ENCODE peak calls at places on chromosomes 16 and 17, in six cellular contexts. One of them, this sample, is unnamed.

GRCh38 chr16:67284699-67285646 is 5.6 kb downstream of the PLEKHG4 start:
- DNase-seq in body of pancreas: peak
- DNase-seq in stimulated activated CD8-positive, alpha-beta memory T cell treated with anti-CD3 and anti-CD28 coated beads, Interleukin-4, amount 100 ng/mL, for 48 hours: no peak
- DNase-seq in NCI-H2081: peak
- DNase-seq in AG09319: no peak
- DNase-seq in GM04504: no peak
- DNase-seq in this sample: no peak

GRCh38 chr17:19933221-19933620 is 44.4 kb downstream of the AKAP10 start:
- DNase-seq in AG09319: no peak
- DNase-seq in stimulated activated CD8-positive, alpha-beta memory T cell treated with anti-CD3 and anti-CD28 coated beads, Interleukin-4, amount 100 ng/mL, for 48 hours: no peak
- DNase-seq in NCI-H2081: no peak
- DNase-seq in body of pancreas: no peak
- DNase-seq in GM04504: no peak
- DNase-seq in this sample: no peak

GRCh38 chr17:57586099-57586702 is 158.9 kb downstream of the CCDC182 start:
- DNase-seq in GM04504: no peak
- DNase-seq in AG09319: no peak
- DNase-seq in stimulated activated CD8-positive, alpha-beta memory T cell treated with anti-CD3 and anti-CD28 coated beads, Interleukin-4, amount 100 ng/mL, for 48 hours: no peak
- DNase-seq in body of pancreas: no peak
- DNase-seq in NCI-H2081: peak
- DNase-seq in this sample: no peak

GRCh38 chr16:14436410-14436955 is 193.6 kb downstream of the PARN start:
- DNase-seq in GM04504: no peak
- DNase-seq in NCI-H2081: no peak
- DNase-seq in AG09319: no peak
- DNase-seq in body of pancreas: no peak
- DNase-seq in stimulated activated CD8-positive, alpha-beta memory T cell treated with anti-CD3 and anti-CD28 coated beads, Interleukin-4, amount 100 ng/mL, for 48 hours: peak
- DNase-seq in this sample: no peak

GRCh38 chr17:44351464-44351863 is 6.4 kb downstream of the GRN start:
- DNase-seq in NCI-H2081: no peak
- DNase-seq in GM04504: no peak
- DNase-seq in stimulated activated CD8-positive, alpha-beta memory T cell treated with anti-CD3 and anti-CD28 coated beads, Interleukin-4, amount 100 ng/mL, for 48 hours: no peak
- DNase-seq in body of pancreas: no peak
- DNase-seq in AG09319: no peak
- DNase-seq in this sample: no peak

GRCh38 chr16:24685539-24686432 is 43.7 kb upstream of the TNRC6A start:
- DNase-seq in body of pancreas: peak
- DNase-seq in AG09319: peak
- DNase-seq in NCI-H2081: peak
- DNase-seq in GM04504: peak
- DNase-seq in stimulated activated CD8-positive, alpha-beta memory T cell treated with anti-CD3 and anti-CD28 coated beads, Interleukin-4, amount 100 ng/mL, for 48 hours: no peak
- DNase-seq in this sample: no peak

GRCh38 chr16:68346892-68347480 is 36.2 kb downstream of the PRMT7 start:
- DNase-seq in GM04504: no peak
- DNase-seq in body of pancreas: no peak
- DNase-seq in AG09319: no peak
- DNase-seq in NCI-H2081: no peak
- DNase-seq in stimulated activated CD8-positive, alpha-beta memory T cell treated with anti-CD3 and anti-CD28 coated beads, Interleukin-4, amount 100 ng/mL, for 48 hours: no peak
- DNase-seq in this sample: no peak

GRCh38 chr17:67585077-67585602 is 132.6 kb upstream of the NOL11 start:
- DNase-seq in AG09319: no peak
- DNase-seq in GM04504: no peak
- DNase-seq in stimulated activated CD8-positive, alpha-beta memory T cell treated with anti-CD3 and anti-CD28 coated beads, Interleukin-4, amount 100 ng/mL, for 48 hours: no peak
- DNase-seq in body of pancreas: no peak
- DNase-seq in NCI-H2081: peak
- DNase-seq in this sample: no peak

GRCh38 chr17:17805575-17805974 is 31.2 kb downstream of the SREBF1 start:
- DNase-seq in NCI-H2081: no peak
- DNase-seq in GM04504: no peak
- DNase-seq in stimulated activated CD8-positive, alpha-beta memory T cell treated with anti-CD3 and anti-CD28 coated beads, Interleukin-4, amount 100 ng/mL, for 48 hours: no peak
- DNase-seq in body of pancreas: no peak
- DNase-seq in AG09319: no peak
- DNase-seq in this sample: no peak

GRCh38 chr16:84924339-84925091 is 86.8 kb downstream of the ZDHHC7 start:
- DNase-seq in AG09319: no peak
- DNase-seq in GM04504: no peak
- DNase-seq in NCI-H2081: no peak
- DNase-seq in body of pancreas: no peak
- DNase-seq in stimulated activated CD8-positive, alpha-beta memory T cell treated with anti-CD3 and anti-CD28 coated beads, Interleukin-4, amount 100 ng/mL, for 48 hours: no peak
- DNase-seq in this sample: no peak